ENCODE peak calls at places on chromosomes 4 and X, in eight cellular contexts. One of them, this sample, is unnamed.

GRCh38 chr4:113637363-113637762 is 124.2 kb downstream of the CAMK2D start:
- DNase-seq in GM10248: no peak
- DNase-seq in D341Med: no peak
- DNase-seq in cardiac fibroblast: peak; percentile 62
- DNase-seq in LoVo: no peak
- DNase-seq in pons: no peak
- DNase-seq in stimulated activated CD8-positive, alpha-beta memory T cell treated with anti-CD3 and anti-CD28 coated beads, Interleukin-2, amount 100 ng/mL, for 1 hour: no peak
- DNase-seq in NCI-H1930: no peak
- DNase-seq in this sample: no peak

GRCh38 chr4:118278473-118279274 is 74.1 kb downstream of the PRSS12 start:
- DNase-seq in GM10248: peak; percentile 98
- DNase-seq in D341Med: peak; percentile 99
- DNase-seq in cardiac fibroblast: peak; percentile 92
- DNase-seq in LoVo: peak; percentile 97
- DNase-seq in pons: peak; percentile 91
- DNase-seq in stimulated activated CD8-positive, alpha-beta memory T cell treated with anti-CD3 and anti-CD28 coated beads, Interleukin-2, amount 100 ng/mL, for 1 hour: peak; percentile 93
- DNase-seq in NCI-H1930: peak; percentile 93
- DNase-seq in this sample: peak; percentile 95

GRCh38 chr4:145299380-145300076 is 119.1 kb upstream of the OTUD4 start:
- DNase-seq in GM10248: peak; percentile 42
- DNase-seq in D341Med: no peak
- DNase-seq in cardiac fibroblast: peak; percentile 88
- DNase-seq in LoVo: no peak
- DNase-seq in pons: peak; percentile 20
- DNase-seq in stimulated activated CD8-positive, alpha-beta memory T cell treated with anti-CD3 and anti-CD28 coated beads, Interleukin-2, amount 100 ng/mL, for 1 hour: peak; percentile 9
- DNase-seq in NCI-H1930: no peak
- DNase-seq in this sample: peak; percentile 63

GRCh38 chr4:121278811-121279368 is 101.9 kb downstream of the QRFPR start:
- DNase-seq in GM10248: peak; percentile 39
- DNase-seq in D341Med: no peak
- DNase-seq in cardiac fibroblast: peak; percentile 53
- DNase-seq in LoVo: no peak
- DNase-seq in pons: no peak
- DNase-seq in stimulated activated CD8-positive, alpha-beta memory T cell treated with anti-CD3 and anti-CD28 coated beads, Interleukin-2, amount 100 ng/mL, for 1 hour: no peak
- DNase-seq in NCI-H1930: no peak
- DNase-seq in this sample: peak; percentile 49

GRCh38 chr4:30619679-30620078 is 100.5 kb upstream of the PCDH7 start:
- DNase-seq in GM10248: no peak
- DNase-seq in D341Med: no peak
- DNase-seq in cardiac fibroblast: peak; percentile 52
- DNase-seq in LoVo: no peak
- DNase-seq in pons: peak; percentile 14
- DNase-seq in stimulated activated CD8-positive, alpha-beta memory T cell treated with anti-CD3 and anti-CD28 coated beads, Interleukin-2, amount 100 ng/mL, for 1 hour: no peak
- DNase-seq in NCI-H1930: no peak
- DNase-seq in this sample: no peak

GRCh38 chrX:70196961-70197805 is 19.9 kb downstream of the DGAT2L6 start:
- DNase-seq in GM10248: peak; percentile 34
- DNase-seq in D341Med: peak; percentile 65
- DNase-seq in cardiac fibroblast: peak; percentile 70
- DNase-seq in LoVo: peak; percentile 48
- DNase-seq in pons: peak; percentile 4
- DNase-seq in stimulated activated CD8-positive, alpha-beta memory T cell treated with anti-CD3 and anti-CD28 coated beads, Interleukin-2, amount 100 ng/mL, for 1 hour: peak; percentile 33
- DNase-seq in NCI-H1930: peak; percentile 10
- DNase-seq in this sample: peak; percentile 45

GRCh38 chrX:149541521-149542047 is 772 bp downstream of the EOLA1 start:
- DNase-seq in GM10248: no peak
- DNase-seq in D341Med: no peak
- DNase-seq in cardiac fibroblast: peak; percentile 2
- DNase-seq in LoVo: no peak
- DNase-seq in pons: no peak
- DNase-seq in stimulated activated CD8-positive, alpha-beta memory T cell treated with anti-CD3 and anti-CD28 coated beads, Interleukin-2, amount 100 ng/mL, for 1 hour: no peak
- DNase-seq in NCI-H1930: no peak
- DNase-seq in this sample: no peak

GRCh38 chr4:159097785-159098184 is 5.1 kb upstream of the RAPGEF2 start:
- DNase-seq in GM10248: no peak
- DNase-seq in D341Med: no peak
- DNase-seq in cardiac fibroblast: no peak
- DNase-seq in LoVo: no peak
- DNase-seq in pons: no peak
- DNase-seq in stimulated activated CD8-positive, alpha-beta memory T cell treated with anti-CD3 and anti-CD28 coated beads, Interleukin-2, amount 100 ng/mL, for 1 hour: no peak
- DNase-seq in NCI-H1930: no peak
- DNase-seq in this sample: no peak

GRCh38 chr4:107906458-107907100 is 24.8 kb upstream of the CYP2U1 start:
- DNase-seq in GM10248: no peak
- DNase-seq in D341Med: no peak
- DNase-seq in cardiac fibroblast: no peak
- DNase-seq in LoVo: no peak
- DNase-seq in pons: no peak
- DNase-seq in stimulated activated CD8-positive, alpha-beta memory T cell treated with anti-CD3 and anti-CD28 coated beads, Interleukin-2, amount 100 ng/mL, for 1 hour: no peak
- DNase-seq in NCI-H1930: peak; percentile 85
- DNase-seq in this sample: no peak

GRCh38 chr4:25299476-25300203 is 12.9 kb upstream of the ZCCHC4 start:
- DNase-seq in GM10248: no peak
- DNase-seq in D341Med: no peak
- DNase-seq in cardiac fibroblast: no peak
- DNase-seq in LoVo: peak; percentile 63
- DNase-seq in pons: no peak
- DNase-seq in stimulated activated CD8-positive, alpha-beta memory T cell treated with anti-CD3 and anti-CD28 coated beads, Interleukin-2, amount 100 ng/mL, for 1 hour: no peak
- DNase-seq in NCI-H1930: no peak
- DNase-seq in this sample: no peak

GRCh38 chr4:55074386-55074785 is 51.0 kb downstream of the KDR start:
- DNase-seq in GM10248: no peak
- DNase-seq in D341Med: no peak
- DNase-seq in cardiac fibroblast: peak; percentile 53
- DNase-seq in LoVo: no peak
- DNase-seq in pons: no peak
- DNase-seq in stimulated activated CD8-positive, alpha-beta memory T cell treated with anti-CD3 and anti-CD28 coated beads, Interleukin-2, amount 100 ng/mL, for 1 hour: no peak
- DNase-seq in NCI-H1930: no peak
- DNase-seq in this sample: no peak

GRCh38 chr4:1997712-1998111 is 11.1 kb downstream of the NELFA start:
- DNase-seq in GM10248: no peak
- DNase-seq in D341Med: no peak
- DNase-seq in cardiac fibroblast: no peak
- DNase-seq in LoVo: no peak
- DNase-seq in pons: no peak
- DNase-seq in stimulated activated CD8-positive, alpha-beta memory T cell treated with anti-CD3 and anti-CD28 coated beads, Interleukin-2, amount 100 ng/mL, for 1 hour: no peak
- DNase-seq in NCI-H1930: no peak
- DNase-seq in this sample: no peak

GRCh38 chr4:3642056-3642630 is 109.9 kb upstream of the LRPAP1 start:
- DNase-seq in GM10248: no peak
- DNase-seq in D341Med: no peak
- DNase-seq in cardiac fibroblast: no peak
- DNase-seq in LoVo: no peak
- DNase-seq in pons: no peak
- DNase-seq in stimulated activated CD8-positive, alpha-beta memory T cell treated with anti-CD3 and anti-CD28 coated beads, Interleukin-2, amount 100 ng/mL, for 1 hour: no peak
- DNase-seq in NCI-H1930: no peak
- DNase-seq in this sample: no peak

GRCh38 chr4:76296421-76296820 is 10.1 kb upstream of the STBD1 start:
- DNase-seq in GM10248: no peak
- DNase-seq in D341Med: no peak
- DNase-seq in cardiac fibroblast: no peak
- DNase-seq in LoVo: no peak
- DNase-seq in pons: no peak
- DNase-seq in stimulated activated CD8-positive, alpha-beta memory T cell treated with anti-CD3 and anti-CD28 coated beads, Interleukin-2, amount 100 ng/mL, for 1 hour: no peak
- DNase-seq in NCI-H1930: no peak
- DNase-seq in this sample: no peak

GRCh38 chr4:156197216-156197615 is 243.6 kb upstream of the CTSO start:
- DNase-seq in GM10248: no peak
- DNase-seq in D341Med: no peak
- DNase-seq in cardiac fibroblast: no peak
- DNase-seq in LoVo: no peak
- DNase-seq in pons: no peak
- DNase-seq in stimulated activated CD8-positive, alpha-beta memory T cell treated with anti-CD3 and anti-CD28 coated beads, Interleukin-2, amount 100 ng/mL, for 1 hour: no peak
- DNase-seq in NCI-H1930: no peak
- DNase-seq in this sample: no peak

GRCh38 chr4:38980903-38981676 is 51.1 kb downstream of the TMEM156 start:
- DNase-seq in GM10248: peak; percentile 18
- DNase-seq in D341Med: no peak
- DNase-seq in cardiac fibroblast: peak; percentile 92
- DNase-seq in LoVo: no peak
- DNase-seq in pons: no peak
- DNase-seq in stimulated activated CD8-positive, alpha-beta memory T cell treated with anti-CD3 and anti-CD28 coated beads, Interleukin-2, amount 100 ng/mL, for 1 hour: no peak
- DNase-seq in NCI-H1930: no peak
- DNase-seq in this sample: peak; percentile 38

GRCh38 chrX:72609313-72609712 is 36.7 kb upstream of the HDAC8 start:
- DNase-seq in GM10248: no peak
- DNase-seq in D341Med: no peak
- DNase-seq in cardiac fibroblast: peak; percentile 33
- DNase-seq in LoVo: no peak
- DNase-seq in pons: no peak
- DNase-seq in stimulated activated CD8-positive, alpha-beta memory T cell treated with anti-CD3 and anti-CD28 coated beads, Interleukin-2, amount 100 ng/mL, for 1 hour: no peak
- DNase-seq in NCI-H1930: no peak
- DNase-seq in this sample: peak; percentile 1

GRCh38 chr4:152267811-152268210 is 268.1 kb downstream of the FBXW7 start:
- DNase-seq in GM10248: no peak
- DNase-seq in D341Med: no peak
- DNase-seq in cardiac fibroblast: no peak
- DNase-seq in LoVo: no peak
- DNase-seq in pons: no peak
- DNase-seq in stimulated activated CD8-positive, alpha-beta memory T cell treated with anti-CD3 and anti-CD28 coated beads, Interleukin-2, amount 100 ng/mL, for 1 hour: no peak
- DNase-seq in NCI-H1930: no peak
- DNase-seq in this sample: no peak

GRCh38 chrX:109840585-109840984 is 107.5 kb upstream of the ACSL4 start:
- DNase-seq in GM10248: no peak
- DNase-seq in D341Med: no peak
- DNase-seq in cardiac fibroblast: peak; percentile 96
- DNase-seq in LoVo: no peak
- DNase-seq in pons: peak; percentile 56
- DNase-seq in stimulated activated CD8-positive, alpha-beta memory T cell treated with anti-CD3 and anti-CD28 coated beads, Interleukin-2, amount 100 ng/mL, for 1 hour: no peak
- DNase-seq in NCI-H1930: no peak
- DNase-seq in this sample: no peak

GRCh38 chrX:69085151-69085550 is 80.1 kb downstream of the PJA1 start:
- DNase-seq in GM10248: no peak
- DNase-seq in D341Med: no peak
- DNase-seq in cardiac fibroblast: no peak
- DNase-seq in LoVo: no peak
- DNase-seq in pons: no peak
- DNase-seq in stimulated activated CD8-positive, alpha-beta memory T cell treated with anti-CD3 and anti-CD28 coated beads, Interleukin-2, amount 100 ng/mL, for 1 hour: no peak
- DNase-seq in NCI-H1930: no peak
- DNase-seq in this sample: no peak

GRCh38 chr4:128570380-128570779 is 239.1 kb upstream of the JADE1 start:
- DNase-seq in GM10248: no peak
- DNase-seq in D341Med: no peak
- DNase-seq in cardiac fibroblast: peak; percentile 83
- DNase-seq in LoVo: no peak
- DNase-seq in pons: peak; percentile 35
- DNase-seq in stimulated activated CD8-positive, alpha-beta memory T cell treated with anti-CD3 and anti-CD28 coated beads, Interleukin-2, amount 100 ng/mL, for 1 hour: no peak
- DNase-seq in NCI-H1930: no peak
- DNase-seq in this sample: no peak

GRCh38 chrX:45472968-45473367 is 272.3 kb upstream of the DIPK2B start:
- DNase-seq in GM10248: no peak
- DNase-seq in D341Med: no peak
- DNase-seq in cardiac fibroblast: peak; percentile 76
- DNase-seq in LoVo: peak; percentile 44
- DNase-seq in pons: no peak
- DNase-seq in stimulated activated CD8-positive, alpha-beta memory T cell treated with anti-CD3 and anti-CD28 coated beads, Interleukin-2, amount 100 ng/mL, for 1 hour: no peak
- DNase-seq in NCI-H1930: no peak
- DNase-seq in this sample: no peak

GRCh38 chr4:75841641-75842520 is 60.4 kb downstream of the PPEF2 start:
- DNase-seq in GM10248: no peak
- DNase-seq in D341Med: no peak
- DNase-seq in cardiac fibroblast: no peak
- DNase-seq in LoVo: no peak
- DNase-seq in pons: peak; percentile 41
- DNase-seq in stimulated activated CD8-positive, alpha-beta memory T cell treated with anti-CD3 and anti-CD28 coated beads, Interleukin-2, amount 100 ng/mL, for 1 hour: no peak
- DNase-seq in NCI-H1930: no peak
- DNase-seq in this sample: no peak

This sample was measured in GM20000.